ENCODE peak calls at places on chromosomes 16 and 17, in six cellular contexts. F, R, B, T, U and S are unnamed samples.

GRCh38 chr17:56779898-56780777 is 53.6 kb downstream of the C17orf67 start:
- DNase-seq in F (peak), R (peak), B (peak), T (peak), U (peak), S (peak)

GRCh38 chr17:74890554-74890953 is 2.9 kb downstream of the FADS6 start:
- DNase-seq in F (no peak), R (no peak), B (no peak), T (no peak), U (no peak), S (no peak)

GRCh38 chr17:81665205-81666091 is 957 bp downstream of the OXLD1 start:
- DNase-seq in F (peak), R (no peak), B (no peak), T (peak), U (peak), S (no peak)

GRCh38 chr17:72126575-72127486 is 6.0 kb downstream of the SOX9 start:
- DNase-seq in F (peak), R (peak), B (no peak), T (no peak), U (peak), S (no peak)

GRCh38 chr17:17417718-17418151 is 59.1 kb upstream of the MED9 start:
- DNase-seq in F (no peak), R (no peak), B (no peak), T (no peak), U (no peak), S (no peak)

GRCh38 chr16:13036600-13036999 is 135.2 kb downstream of the SHISA9 start:
- DNase-seq in F (peak), R (no peak), B (peak), T (peak), U (peak), S (peak)

GRCh38 chr17:81582341-81582740 is 30.2 kb upstream of the FAAP100 start:
- DNase-seq in F (no peak), R (no peak), B (no peak), T (no peak), U (no peak), S (no peak)

GRCh38 chr16:66364117-66364958 is 2.2 kb upstream of the CDH5 start:
- DNase-seq in F (peak), R (no peak), B (peak), T (peak), U (no peak), S (no peak)

GRCh38 chr17:1108810-1109605 is 70.8 kb downstream of the ABR start:
- DNase-seq in F (peak), R (no peak), B (peak), T (peak), U (peak), S (no peak)

GRCh38 chr16:71339481-71340171 is 18.9 kb upstream of the CALB2 start:
- DNase-seq in F (no peak), R (no peak), B (no peak), T (no peak), U (peak), S (no peak)

GRCh38 chr17:59892251-59892848 is 393 bp downstream of the TUBD1 start:
- DNase-seq in F (peak), R (no peak), B (no peak), T (no peak), U (no peak), S (no peak)

GRCh38 chr17:61291457-61292311 is 108.0 kb upstream of the TBX2 start:
- DNase-seq in F (no peak), R (no peak), B (no peak), T (no peak), U (no peak), S (no peak)
- H3K4me2 ChIP-seq in F (no peak), R (no peak), B (no peak), T (no peak), U (no peak), S (no peak)

DNA sequence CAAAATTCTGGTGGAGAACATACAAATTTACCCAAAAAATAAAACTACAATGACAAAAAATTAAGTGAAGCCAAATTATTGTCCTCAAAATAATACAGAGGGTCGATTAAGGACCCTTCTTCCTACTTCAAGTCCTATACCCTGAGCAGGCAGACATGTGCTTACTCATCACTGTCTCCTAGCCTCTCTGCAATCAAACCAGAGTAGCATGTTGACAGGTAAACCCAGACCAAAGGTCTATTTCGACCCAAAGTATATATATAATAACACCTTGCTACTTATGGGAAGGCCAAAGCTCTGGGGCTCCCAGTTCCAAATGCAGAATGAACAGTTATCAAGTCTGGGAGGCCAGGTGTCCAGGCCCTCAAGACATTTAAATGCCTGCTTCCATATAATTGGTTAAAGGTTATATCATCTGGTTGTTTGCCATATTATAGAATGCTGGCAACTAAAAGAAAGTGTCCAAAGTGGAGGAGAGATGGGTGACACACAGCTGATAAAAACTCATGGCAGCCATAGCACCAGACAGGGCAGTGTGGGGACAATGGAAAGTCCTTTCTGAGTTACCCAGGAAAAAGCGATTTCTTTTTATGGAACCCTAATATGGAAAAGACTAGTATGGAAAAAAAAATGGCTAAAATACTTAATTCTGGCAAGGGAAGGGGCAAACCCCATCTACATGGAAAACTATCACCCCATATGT is 53.6 kb downstream of the N4BP1 start:
- DNase-seq in F (no peak), R (no peak), B (no peak), T (no peak), U (no peak), S (no peak)
- H3K4me2 ChIP-seq in F (peak), R (peak), B (no peak), T (no peak), U (no peak), S (no peak)

DNA sequence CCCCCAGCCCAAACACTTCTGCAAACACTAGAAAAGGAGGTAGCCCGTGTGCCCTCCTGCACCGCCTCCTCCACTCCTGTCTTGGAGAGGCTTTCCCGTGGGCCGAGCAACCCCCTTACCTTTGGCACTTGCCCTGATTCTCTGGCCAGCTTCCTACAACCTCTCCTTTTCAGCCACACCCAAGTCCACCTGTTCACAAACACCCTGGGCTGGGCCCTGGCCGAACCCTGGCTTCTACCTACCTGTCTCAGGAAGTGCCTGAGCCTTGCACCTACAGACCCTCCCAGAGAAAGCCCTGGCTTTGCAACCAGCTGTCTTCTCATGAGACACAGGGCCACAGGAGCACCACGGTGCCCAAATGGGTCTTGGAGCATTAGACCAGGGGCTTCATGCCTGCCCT is 2.0 kb upstream of the ANTKMT start:
- DNase-seq in F (no peak), R (no peak), B (no peak), T (no peak), U (no peak), S (no peak)
- H3K4me2 ChIP-seq in F (peak), R (peak), B (no peak), T (no peak), U (no peak), S (no peak)

GRCh38 chr16:17070882-17071592 is 399.7 kb downstream of the XYLT1 start:
- DNase-seq in F (peak), R (no peak), B (no peak), T (peak), U (peak), S (peak)
- H3K4me2 ChIP-seq in F (peak), R (no peak), B (no peak), T (no peak), U (peak), S (peak)

GRCh38 chr16:10892782-10893181 is 15.8 kb downstream of the CIITA start:
- DNase-seq in F (no peak), R (no peak), B (no peak), T (no peak), U (no peak), S (no peak)
- H3K4me2 ChIP-seq in F (no peak), R (no peak), B (no peak), T (no peak), U (no peak), S (no peak)

GRCh38 chr16:15897386-15897785 is 9.0 kb upstream of the CEP20 start:
- DNase-seq in F (no peak), R (no peak), B (no peak), T (no peak), U (no peak), S (no peak)

GRCh38 chr16:15900357-15900756 is 12.0 kb upstream of the CEP20 start:
- DNase-seq in F (no peak), R (no peak), B (no peak), T (no peak), U (no peak), S (no peak)

GRCh38 chr16:15899538-15900100 is 11.2 kb upstream of the CEP20 start:
- DNase-seq in F (peak), R (peak), B (no peak), T (no peak), U (peak), S (no peak)

GRCh38 chr16:15898654-15899053 is 10.3 kb upstream of the CEP20 start:
- DNase-seq in F (no peak), R (no peak), B (no peak), T (no peak), U (no peak), S (no peak)

DNA sequence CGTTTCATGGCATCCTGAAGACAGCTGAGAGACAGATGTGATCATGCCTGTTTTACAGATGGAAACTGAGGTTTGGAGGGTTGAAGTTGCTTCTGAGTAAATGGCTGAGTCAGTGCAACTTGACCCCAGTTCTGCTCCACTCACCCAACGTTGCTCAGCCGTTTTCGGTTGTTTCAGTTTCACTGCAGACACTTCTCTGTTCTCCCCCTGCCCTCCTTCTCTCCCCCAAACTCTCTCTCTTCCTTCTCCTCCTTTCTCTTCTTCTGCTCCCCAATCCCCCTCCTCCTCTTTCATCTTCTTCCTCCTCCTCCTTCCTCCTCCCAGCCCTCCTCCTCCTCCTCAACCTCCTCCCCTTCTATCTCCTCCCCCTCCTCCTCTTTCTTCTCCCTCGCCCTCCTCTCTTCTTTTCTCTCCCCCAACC is 9.4 kb upstream of the CEP20 start:
- DNase-seq in F (no peak), R (no peak), B (no peak), T (no peak), U (peak), S (no peak)
- H3K4me2 ChIP-seq in F (peak), R (peak), B (no peak), T (no peak), U (no peak), S (no peak)

GRCh38 chr16:55552621-55553020 is 13.9 kb upstream of the CAPNS2 start:
- DNase-seq in F (peak), R (no peak), B (peak), T (no peak), U (peak), S (no peak)
- H3K4me2 ChIP-seq in F (no peak), R (no peak), B (no peak), T (no peak), U (peak), S (no peak)